ENCODE peak calls at places on chromosomes 13 and 19, in five cellular contexts. F is pancreas, V is mucosa of descending colon, G is psoas muscle, Z is AG04449. K is an unnamed sample.

GRCh38 chr13:47859129-47859528 is 141.9 kb downstream of the SUCLA2 start:
- DNase-seq in F (no peak), V (no peak), G (no peak), Z (peak; percentile 37), K (no peak)

GRCh38 chr13:46654956-46655726 is 102.2 kb downstream of the LRCH1 start:
- DNase-seq in F (no peak), V (no peak), G (no peak), Z (no peak), K (no peak)

GRCh38 chr19:50415661-50416033 is 3.1 kb upstream of the SPIB start:
- DNase-seq in F (no peak), V (peak; percentile 67), G (no peak), Z (no peak), K (no peak)

GRCh38 chr19:38457690-38458405 is 24.4 kb downstream of the RYR1 start:
- DNase-seq in F (no peak), V (no peak), G (no peak), Z (no peak), K (no peak)

GRCh38 chr13:42377640-42378382 is 105.9 kb downstream of the AKAP11 start:
- DNase-seq in F (no peak), V (no peak), G (no peak), Z (no peak), K (no peak)

GRCh38 chr13:40456397-40456958 is 210.0 kb downstream of the FOXO1 start:
- DNase-seq in F (no peak), V (no peak), G (no peak), Z (no peak), K (no peak)

GRCh38 chr13:54733639-54734038 is 1705.0 kb downstream of the OLFM4 start:
- DNase-seq in F (no peak), V (no peak), G (no peak), Z (no peak), K (no peak)

GRCh38 chr19:16404396-16404795 is 67.4 kb downstream of the EPS15L1 start:
- DNase-seq in F (no peak), V (no peak), G (peak; percentile 51), Z (no peak), K (no peak)

GRCh38 chr13:57314897-57315520 is 148.0 kb downstream of the PRR20E start:
- DNase-seq in F (no peak), V (no peak), G (no peak), Z (no peak), K (no peak)

GRCh38 chr19:40907968-40908735 is 26.1 kb upstream of the CYP2A7 start:
- DNase-seq in F (no peak), V (peak; percentile 65), G (peak; percentile 54), Z (no peak), K (peak; percentile 25)

GRCh38 chr19:38684862-38685665 is 37.6 kb downstream of the ACTN4 start:
- DNase-seq in F (no peak), V (no peak), G (no peak), Z (no peak), K (no peak)

GRCh38 chr19:8209111-8209964 is at the start of gene CERS4:
- DNase-seq in F (peak; percentile 86), V (peak; percentile 60), G (peak; percentile 81), Z (no peak), K (peak; percentile 88)

GRCh38 chr13:22948421-22948820 is 232.4 kb upstream of the SGCG start:
- DNase-seq in F (no peak), V (no peak), G (no peak), Z (no peak), K (no peak)

GRCh38 chr13:22940090-22940710 is 240.6 kb upstream of the SGCG start:
- DNase-seq in F (no peak), V (no peak), G (no peak), Z (no peak), K (no peak)

GRCh38 chr13:22945321-22946226 is 235.2 kb upstream of the SGCG start:
- DNase-seq in F (no peak), V (no peak), G (no peak), Z (no peak), K (no peak)

GRCh38 chr13:22940736-22941135 is 240.0 kb upstream of the SGCG start:
- DNase-seq in F (no peak), V (no peak), G (no peak), Z (no peak), K (no peak)

GRCh38 chr13:22944378-22944777 is 236.4 kb upstream of the SGCG start:
- DNase-seq in F (no peak), V (no peak), G (no peak), Z (no peak), K (no peak)
- TF ChIP-seq CTCF in F (no peak), V (no peak), G (no peak), Z (no peak), K (no peak)

GRCh38 chr13:113033498-113033897 is 64.5 kb downstream of the MCF2L start:
- DNase-seq in F (no peak), V (no peak), G (no peak), Z (no peak), K (no peak)

GRCh38 chr13:113034451-113035208 is 65.6 kb downstream of the MCF2L start:
- DNase-seq in F (no peak), V (peak; percentile 41), G (no peak), Z (no peak), K (no peak)

GRCh38 chr13:113033054-113033453 is 64.0 kb downstream of the MCF2L start:
- DNase-seq in F (no peak), V (no peak), G (no peak), Z (no peak), K (no peak)

GRCh38 chr13:113036401-113036800 is 67.4 kb downstream of the MCF2L start:
- DNase-seq in F (no peak), V (no peak), G (no peak), Z (no peak), K (no peak)

GRCh38 chr13:113035209-113035800 is 66.3 kb downstream of the MCF2L start:
- DNase-seq in F (no peak), V (no peak), G (no peak), Z (no peak), K (no peak)
- TF ChIP-seq CTCF in F (no peak), V (no peak), G (no peak), Z (no peak), K (no peak)

DNA sequence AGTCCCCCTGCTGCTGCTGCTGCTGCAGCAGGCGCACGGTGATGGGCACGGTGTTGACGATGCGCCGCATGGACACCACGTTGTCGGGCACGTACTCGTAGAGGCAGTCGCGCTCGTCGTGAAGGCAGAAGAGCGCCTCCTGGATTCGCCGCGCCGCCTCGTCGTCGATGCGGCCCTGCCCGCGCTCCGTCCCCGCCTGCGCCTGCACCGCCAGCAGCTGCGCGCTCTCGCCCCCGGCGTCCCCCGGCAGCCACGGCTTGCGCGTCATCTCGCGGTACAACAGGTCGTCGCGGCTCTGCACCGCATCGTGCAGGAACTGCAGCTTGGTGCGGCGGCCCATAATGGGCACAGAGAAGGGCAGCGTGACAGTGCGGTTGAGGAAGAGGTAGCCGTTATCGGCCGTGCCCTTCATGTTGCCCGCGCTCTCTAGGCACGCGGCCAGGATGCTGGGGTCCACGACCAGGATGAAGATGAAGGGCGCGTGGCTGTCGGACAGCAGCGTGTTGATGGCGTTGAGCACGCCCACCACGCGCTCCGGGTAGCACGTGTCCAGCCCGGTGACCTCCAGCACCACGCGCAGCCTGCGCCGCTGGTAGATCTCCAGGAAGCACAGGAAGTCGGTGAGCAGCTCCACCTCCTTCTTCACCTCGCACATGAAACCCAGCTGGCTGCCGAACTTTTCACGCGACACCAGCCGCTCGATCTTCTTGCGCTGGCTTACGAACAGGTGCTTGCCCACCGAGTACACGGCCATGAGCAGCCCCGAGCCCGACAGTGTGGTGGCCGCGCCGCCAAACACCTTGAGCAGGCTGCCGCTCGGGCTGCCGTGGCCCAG is 8.1 kb downstream of the NKPD1 start:
- DNase-seq in F (no peak), V (peak; percentile 56), G (peak; percentile 67), Z (no peak), K (peak; percentile 47)
- TF ChIP-seq CTCF in F (no peak), V (no peak), G (no peak), Z (no peak), K (no peak)

DNA sequence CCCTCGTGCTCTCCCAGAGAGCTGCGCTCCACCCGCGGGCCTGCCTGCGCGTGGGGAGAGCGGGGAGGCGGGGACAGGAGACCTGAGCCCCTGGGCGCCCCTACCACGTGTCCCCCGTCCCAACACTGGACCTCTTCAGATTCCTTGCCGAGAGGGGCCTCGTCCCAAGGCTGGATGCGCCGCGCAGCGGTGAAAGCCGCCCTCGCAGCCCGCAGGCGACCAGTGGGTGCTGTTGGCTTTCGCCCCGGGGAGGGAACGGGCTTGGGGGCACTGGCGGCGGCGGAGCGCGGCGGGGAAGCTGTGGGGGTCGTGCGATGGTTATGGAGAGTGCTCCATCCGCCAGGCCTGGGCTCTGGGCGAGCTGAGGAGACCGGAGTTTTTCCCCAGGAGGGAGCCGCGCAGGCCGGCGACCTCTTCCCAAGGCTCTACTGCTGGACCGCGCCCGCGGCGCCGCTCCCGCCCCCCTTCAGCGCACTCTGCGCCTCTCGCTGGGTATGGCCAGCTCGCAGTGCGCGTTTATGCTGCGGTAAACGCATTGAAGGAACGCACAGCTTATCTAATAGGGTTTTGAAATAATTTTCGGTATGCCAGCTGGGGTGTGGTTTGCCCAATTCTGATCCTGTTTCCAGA is 17.2 kb upstream of the RNF17 start:
- DNase-seq in F (no peak), V (no peak), G (no peak), Z (no peak), K (no peak)
- TF ChIP-seq CTCF in F (no peak), V (no peak), G (no peak), Z (peak; percentile 2), K (no peak)

DNA sequence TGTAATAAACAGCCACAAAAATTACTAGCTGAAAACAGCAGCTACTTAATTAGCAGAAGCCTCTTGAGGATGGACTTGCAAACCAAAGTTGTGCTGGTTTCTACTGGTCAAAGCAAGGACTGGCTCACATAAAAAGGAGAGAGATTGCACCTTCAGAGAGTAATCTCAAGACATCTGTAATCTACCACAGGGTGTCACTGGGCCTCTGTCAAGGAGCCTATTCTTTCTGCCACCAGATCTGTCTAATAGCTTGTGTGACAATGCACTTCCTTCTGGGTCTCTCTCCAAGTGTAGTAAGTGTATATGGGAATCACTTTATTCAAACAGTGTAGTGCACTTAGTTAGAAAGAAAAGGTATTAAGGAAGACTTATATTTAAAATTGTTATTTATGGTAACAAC is 24.4 kb upstream of the ZNF561 start:
- DNase-seq in F (no peak), V (no peak), G (no peak), Z (no peak), K (no peak)
- TF ChIP-seq CTCF in F (no peak), V (no peak), G (no peak), Z (no peak), K (no peak)

K was measured in natural killer cell.